ENCODE peak calls at places on chromosomes 7 and 10, in ten cellular contexts. One of them, this sample, is unnamed.

GRCh38 chr10:17564911-17565310 is 52.3 kb downstream of the HACD1 start:
- DNase-seq in cardiac fibroblast: no peak
- DNase-seq in neural crest cell: no peak
- DNase-seq in DMS153: no peak
- DNase-seq in SK-MEL-5: no peak
- DNase-seq in NCI-H82: no peak
- DNase-seq in lower leg skin: no peak
- DNase-seq in activated CD4-positive, alpha-beta memory T cell treated with anti-CD3 and anti-CD28 coated beads for 36 hours: no peak
- DNase-seq in stimulated activated CD4-positive, alpha-beta T cell treated with anti-CD3 and anti-CD28 coated beads, TNF-alpha, amount 100 ng/mL, for 4 hours: no peak
- DNase-seq in brain microvascular endothelial cell: no peak
- DNase-seq in this sample: no peak

GRCh38 chr10:123272171-123272570 is 118.0 kb downstream of the BUB3 start:
- DNase-seq in cardiac fibroblast: no peak
- DNase-seq in neural crest cell: no peak
- DNase-seq in DMS153: no peak
- DNase-seq in SK-MEL-5: peak; percentile 30
- DNase-seq in NCI-H82: no peak
- DNase-seq in lower leg skin: no peak
- DNase-seq in activated CD4-positive, alpha-beta memory T cell treated with anti-CD3 and anti-CD28 coated beads for 36 hours: no peak
- DNase-seq in stimulated activated CD4-positive, alpha-beta T cell treated with anti-CD3 and anti-CD28 coated beads, TNF-alpha, amount 100 ng/mL, for 4 hours: no peak
- DNase-seq in brain microvascular endothelial cell: no peak
- DNase-seq in this sample: no peak

GRCh38 chr7:27199820-27200760 is at the start of gene HOXA13:
- DNase-seq in cardiac fibroblast: no peak
- DNase-seq in neural crest cell: no peak
- DNase-seq in DMS153: peak; percentile 36
- DNase-seq in SK-MEL-5: peak; percentile 79
- DNase-seq in NCI-H82: peak; percentile 93
- DNase-seq in lower leg skin: no peak
- DNase-seq in activated CD4-positive, alpha-beta memory T cell treated with anti-CD3 and anti-CD28 coated beads for 36 hours: no peak
- DNase-seq in stimulated activated CD4-positive, alpha-beta T cell treated with anti-CD3 and anti-CD28 coated beads, TNF-alpha, amount 100 ng/mL, for 4 hours: no peak
- DNase-seq in brain microvascular endothelial cell: no peak
- DNase-seq in this sample: peak; percentile 62

GRCh38 chr7:75711076-75711475 is 27.7 kb downstream of the HIP1 start:
- DNase-seq in cardiac fibroblast: no peak
- DNase-seq in neural crest cell: no peak
- DNase-seq in DMS153: no peak
- DNase-seq in SK-MEL-5: no peak
- DNase-seq in NCI-H82: no peak
- DNase-seq in lower leg skin: no peak
- DNase-seq in activated CD4-positive, alpha-beta memory T cell treated with anti-CD3 and anti-CD28 coated beads for 36 hours: no peak
- DNase-seq in stimulated activated CD4-positive, alpha-beta T cell treated with anti-CD3 and anti-CD28 coated beads, TNF-alpha, amount 100 ng/mL, for 4 hours: no peak
- DNase-seq in brain microvascular endothelial cell: no peak
- DNase-seq in this sample: no peak

GRCh38 chr10:62459072-62459471 is 84.9 kb downstream of the ZNF365 start:
- DNase-seq in cardiac fibroblast: peak; percentile 72
- DNase-seq in neural crest cell: no peak
- DNase-seq in DMS153: no peak
- DNase-seq in SK-MEL-5: peak; percentile 32
- DNase-seq in NCI-H82: no peak
- DNase-seq in lower leg skin: peak; percentile 35
- DNase-seq in activated CD4-positive, alpha-beta memory T cell treated with anti-CD3 and anti-CD28 coated beads for 36 hours: no peak
- DNase-seq in stimulated activated CD4-positive, alpha-beta T cell treated with anti-CD3 and anti-CD28 coated beads, TNF-alpha, amount 100 ng/mL, for 4 hours: no peak
- DNase-seq in brain microvascular endothelial cell: peak; percentile 12
- DNase-seq in this sample: no peak

GRCh38 chr7:47332213-47332612 is 249.7 kb downstream of the TNS3 start:
- DNase-seq in cardiac fibroblast: no peak
- DNase-seq in neural crest cell: no peak
- DNase-seq in DMS153: no peak
- DNase-seq in SK-MEL-5: no peak
- DNase-seq in NCI-H82: no peak
- DNase-seq in lower leg skin: no peak
- DNase-seq in activated CD4-positive, alpha-beta memory T cell treated with anti-CD3 and anti-CD28 coated beads for 36 hours: no peak
- DNase-seq in stimulated activated CD4-positive, alpha-beta T cell treated with anti-CD3 and anti-CD28 coated beads, TNF-alpha, amount 100 ng/mL, for 4 hours: no peak
- DNase-seq in brain microvascular endothelial cell: no peak
- DNase-seq in this sample: no peak

GRCh38 chr10:115953203-115953602 is 319.8 kb downstream of the GFRA1 start:
- DNase-seq in cardiac fibroblast: no peak
- DNase-seq in neural crest cell: no peak
- DNase-seq in DMS153: no peak
- DNase-seq in SK-MEL-5: no peak
- DNase-seq in NCI-H82: no peak
- DNase-seq in lower leg skin: no peak
- DNase-seq in activated CD4-positive, alpha-beta memory T cell treated with anti-CD3 and anti-CD28 coated beads for 36 hours: no peak
- DNase-seq in stimulated activated CD4-positive, alpha-beta T cell treated with anti-CD3 and anti-CD28 coated beads, TNF-alpha, amount 100 ng/mL, for 4 hours: no peak
- DNase-seq in brain microvascular endothelial cell: no peak
- DNase-seq in this sample: no peak

GRCh38 chr7:77328669-77329068 is 87.5 kb downstream of the GSAP start:
- DNase-seq in cardiac fibroblast: peak; percentile 51
- DNase-seq in neural crest cell: no peak
- DNase-seq in DMS153: no peak
- DNase-seq in SK-MEL-5: no peak
- DNase-seq in NCI-H82: no peak
- DNase-seq in lower leg skin: no peak
- DNase-seq in activated CD4-positive, alpha-beta memory T cell treated with anti-CD3 and anti-CD28 coated beads for 36 hours: no peak
- DNase-seq in stimulated activated CD4-positive, alpha-beta T cell treated with anti-CD3 and anti-CD28 coated beads, TNF-alpha, amount 100 ng/mL, for 4 hours: no peak
- DNase-seq in brain microvascular endothelial cell: no peak
- DNase-seq in this sample: no peak

GRCh38 chr7:111639894-111640293 is 77.6 kb upstream of the IMMP2L start:
- DNase-seq in cardiac fibroblast: peak; percentile 65
- DNase-seq in neural crest cell: no peak
- DNase-seq in DMS153: no peak
- DNase-seq in SK-MEL-5: no peak
- DNase-seq in NCI-H82: peak; percentile 52
- DNase-seq in lower leg skin: no peak
- DNase-seq in activated CD4-positive, alpha-beta memory T cell treated with anti-CD3 and anti-CD28 coated beads for 36 hours: no peak
- DNase-seq in stimulated activated CD4-positive, alpha-beta T cell treated with anti-CD3 and anti-CD28 coated beads, TNF-alpha, amount 100 ng/mL, for 4 hours: no peak
- DNase-seq in brain microvascular endothelial cell: no peak
- DNase-seq in this sample: no peak